ENCODE peak calls at places on chromosomes 16 and 17, in four cellular contexts. T is stomach, E is upper lobe of left lung, H is NB4. J is an unnamed sample.

GRCh38 chr16:53509906-53510703 is 7.1 kb upstream of the AKTIP start:
- DNase-seq in T (peak), E (peak), H (peak), J (peak)

GRCh38 chr17:36983618-36984017 is 34.9 kb downstream of the AATF start:
- DNase-seq in T (no peak), E (no peak), H (no peak), J (no peak)

GRCh38 chr17:29257756-29258155 is 11.1 kb downstream of the CRYBA1 start:
- DNase-seq in T (no peak), E (no peak), H (peak), J (no peak)

GRCh38 chr16:86578499-86579267 is at the start of gene FOXL1:
- DNase-seq in T (no peak), E (peak), H (no peak), J (no peak)

GRCh38 chr17:40095944-40096791 is 4.2 kb downstream of the NR1D1 start:
- DNase-seq in T (peak), E (no peak), H (no peak), J (no peak)

GRCh38 chr16:88365244-88365865 is 17.4 kb upstream of the ZNF469 start:
- DNase-seq in T (no peak), E (peak), H (no peak), J (no peak)

GRCh38 chr17:77145635-77146632 is 5.2 kb downstream of the SEC14L1 start:
- DNase-seq in T (peak), E (no peak), H (no peak), J (peak)

GRCh38 chr16:76932541-76933211 is 258.3 kb upstream of the MON1B start:
- DNase-seq in T (no peak), E (no peak), H (no peak), J (no peak)

GRCh38 chr17:69018022-69018615 is 42.6 kb downstream of the ABCA9 start:
- DNase-seq in T (no peak), E (no peak), H (no peak), J (no peak)

GRCh38 chr17:74862108-74862901 is 2.6 kb upstream of the GRIN2C start:
- DNase-seq in T (peak), E (no peak), H (peak), J (peak)

GRCh38 chr17:61862105-61862574 is 1.2 kb downstream of the BRIP1 start:
- DNase-seq in T (no peak), E (no peak), H (no peak), J (no peak)

GRCh38 chr17:65750678-65751077 is 189.2 kb upstream of the AXIN2 start:
- DNase-seq in T (peak), E (peak), H (no peak), J (no peak)

GRCh38 chr17:47605006-47605405 is 44.7 kb upstream of the KPNB1 start:
- DNase-seq in T (no peak), E (no peak), H (no peak), J (no peak)

GRCh38 chr17:73021771-73022170 is 70.7 kb downstream of the SLC39A11 start:
- DNase-seq in T (no peak), E (peak), H (no peak), J (no peak)

GRCh38 chr17:49573510-49574282 is 2.0 kb upstream of the NXPH3 start:
- DNase-seq in T (no peak), E (peak), H (peak), J (no peak)

GRCh38 chr17:8846768-8847211 is 20.7 kb downstream of the PIK3R6 start:
- DNase-seq in T (no peak), E (no peak), H (peak), J (no peak)

GRCh38 chr17:9074106-9074505 is 52.8 kb downstream of the NTN1 start:
- DNase-seq in T (no peak), E (no peak), H (no peak), J (no peak)

GRCh38 chr16:17377360-17378324 is 93.1 kb downstream of the XYLT1 start:
- DNase-seq in T (no peak), E (no peak), H (peak), J (no peak)

GRCh38 chr16:74111583-74111982 is 185.0 kb upstream of the PSMD7 start:
- DNase-seq in T (no peak), E (no peak), H (peak), J (no peak)

GRCh38 chr17:80379348-80379747 is 35.6 kb upstream of the ENDOV start:
- DNase-seq in T (no peak), E (no peak), H (no peak), J (no peak)

GRCh38 chr17:77154187-77154586 is 13.4 kb downstream of the SEC14L1 start:
- DNase-seq in T (no peak), E (no peak), H (no peak), J (no peak)

GRCh38 chr17:19005442-19005773 is 844 bp upstream of the FAM83G start:
- DNase-seq in T (no peak), E (no peak), H (no peak), J (no peak)

GRCh38 chr16:85851034-85851780 is 47.8 kb upstream of the IRF8 start:
- DNase-seq in T (no peak), E (no peak), H (no peak), J (no peak)

GRCh38 chr16:57357330-57358151 is 1.0 kb upstream of the CCL22 start:
- DNase-seq in T (peak), E (no peak), H (peak), J (no peak)

GRCh38 chr16:57356547-57356946 is 2.0 kb upstream of the CCL22 start:
- DNase-seq in T (peak), E (no peak), H (no peak), J (no peak)

GRCh38 chr16:57360321-57360935 is 1.8 kb downstream of the CCL22 start:
- DNase-seq in T (no peak), E (no peak), H (no peak), J (no peak)

GRCh38 chr16:57355898-57356414 is 2.6 kb upstream of the CCL22 start:
- DNase-seq in T (peak), E (no peak), H (no peak), J (no peak)

DNA sequence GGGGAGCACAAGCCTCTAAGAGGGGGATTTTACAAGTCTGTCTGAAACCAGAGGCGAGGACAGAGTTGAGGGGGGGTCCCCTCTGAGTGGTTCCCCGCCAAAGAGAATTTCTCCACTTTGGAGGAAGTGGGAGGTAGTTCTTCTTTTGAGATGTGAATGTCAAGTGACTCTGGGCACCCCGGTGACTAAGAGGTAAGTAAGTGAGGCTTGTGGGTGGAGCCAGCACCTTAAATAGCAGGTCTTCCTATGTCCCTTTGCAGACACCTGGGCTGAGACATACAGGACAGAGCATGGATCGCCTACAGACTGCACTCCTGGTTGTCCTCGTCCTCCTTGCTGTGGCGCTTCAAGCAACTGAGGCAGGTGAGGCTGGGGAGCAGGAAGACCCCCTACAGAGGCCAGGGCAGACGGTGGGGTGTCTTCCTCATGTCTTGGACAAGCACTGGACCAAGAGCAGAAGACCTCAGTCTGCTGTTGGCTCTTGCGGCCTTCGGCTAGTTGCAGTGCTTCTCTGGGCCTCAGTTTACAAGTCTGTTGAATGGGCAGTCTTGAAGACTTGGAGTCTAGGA is at the start of gene CCL22:
- DNase-seq in T (peak), E (no peak), H (peak), J (no peak)
- TF ChIP-seq POLR2A in T (no peak), E (no peak), H (no peak), J (no peak)

GRCh38 chr16:67417333-67418061 is 1.2 kb upstream of the ZDHHC1 start:
- DNase-seq in T (no peak), E (no peak), H (no peak), J (no peak)

GRCh38 chr16:67419931-67420330 is 3.7 kb upstream of the ZDHHC1 start:
- DNase-seq in T (no peak), E (no peak), H (no peak), J (no peak)

GRCh38 chr16:67419502-67419901 is 3.2 kb upstream of the ZDHHC1 start:
- DNase-seq in T (no peak), E (no peak), H (no peak), J (no peak)

GRCh38 chr16:67413978-67414891 is 2.0 kb downstream of the ZDHHC1 start:
- DNase-seq in T (no peak), E (no peak), H (no peak), J (no peak)

GRCh38 chr16:67415872-67416793 is at the start of gene ZDHHC1:
- DNase-seq in T (peak), E (peak), H (no peak), J (peak)
- TF ChIP-seq POLR2A in T (no peak), E (peak), H (no peak), J (peak)

DNA sequence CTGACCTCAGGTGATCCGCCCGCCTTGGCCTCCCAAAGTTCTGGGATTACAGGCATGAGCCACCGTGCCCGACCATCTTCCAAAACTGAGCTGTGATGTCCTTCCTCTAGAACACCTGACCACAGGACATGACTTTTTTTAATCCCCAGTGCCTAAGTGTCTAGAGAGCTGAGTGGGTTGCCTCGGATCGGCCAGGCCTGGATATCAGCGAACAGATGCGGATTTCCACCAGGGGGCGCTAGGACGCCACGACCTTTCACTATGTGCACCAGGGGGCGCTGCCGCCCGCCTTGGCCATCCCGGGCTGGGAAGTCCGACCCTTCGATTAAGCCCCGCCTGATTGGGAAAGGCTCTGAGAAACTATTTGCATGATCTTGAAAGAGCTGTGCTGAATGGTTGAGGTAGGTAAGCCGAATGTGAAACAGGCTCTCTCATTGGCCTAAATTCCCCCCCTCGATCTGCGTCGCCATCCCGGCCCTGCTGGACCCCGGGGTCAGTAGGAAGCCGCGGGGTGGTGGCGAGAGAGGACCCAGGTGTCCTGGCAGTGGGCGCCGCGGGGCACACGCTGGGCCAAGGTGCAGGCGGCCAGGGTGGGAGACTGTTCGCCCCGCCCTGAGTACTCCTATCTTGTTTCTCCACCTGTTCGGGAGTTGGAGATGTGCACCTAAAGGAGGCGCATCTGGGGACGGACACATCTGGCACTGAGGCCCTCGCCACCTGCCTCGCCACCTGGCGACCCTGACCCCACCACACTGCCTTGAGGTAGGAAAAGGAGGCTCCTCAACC is at the start of gene ACBD4:
- DNase-seq in T (peak), E (peak), H (peak), J (peak)
- TF ChIP-seq POLR2A in T (no peak), E (peak), H (peak), J (peak)

GRCh38 chr16:2752035-2752849 is at the start of gene SRRM2:
- DNase-seq in T (peak), E (peak), H (peak), J (peak)

GRCh38 chr16:2755158-2755557 is 2.7 kb downstream of the SRRM2 start:
- DNase-seq in T (no peak), E (no peak), H (no peak), J (no peak)

GRCh38 chr16:2752850-2753522 is 548 bp downstream of the SRRM2 start:
- DNase-seq in T (peak), E (peak), H (peak), J (peak)

GRCh38 chr16:2751577-2752034 is 832 bp upstream of the SRRM2 start:
- DNase-seq in T (no peak), E (no peak), H (peak), J (no peak)

DNA sequence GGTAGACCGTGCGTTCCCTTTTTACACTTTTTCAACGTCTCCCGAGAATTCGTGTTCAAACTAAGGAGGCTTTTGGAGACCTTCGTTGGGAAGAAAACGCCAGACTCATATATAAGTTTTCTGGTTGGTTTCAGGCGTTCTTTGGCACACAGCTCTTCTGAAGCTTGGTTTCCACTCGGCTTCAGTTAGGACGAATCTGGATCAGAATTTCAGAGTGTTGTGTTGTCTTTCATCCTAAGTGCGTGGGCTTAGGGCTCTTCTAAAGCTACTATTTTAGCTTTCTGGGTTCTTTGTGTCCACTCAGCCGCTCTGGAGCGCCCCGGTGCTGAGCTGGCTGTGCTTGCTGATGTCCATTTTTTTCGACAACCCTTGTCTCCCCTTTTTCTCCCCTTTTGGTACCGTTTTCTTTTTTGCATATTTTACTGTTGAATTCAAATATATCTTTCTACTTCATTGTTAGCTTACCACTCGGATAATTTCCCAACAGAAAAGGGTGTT is 1.1 kb downstream of the SRRM2 start:
- DNase-seq in T (no peak), E (no peak), H (no peak), J (no peak)
- TF ChIP-seq POLR2A in T (no peak), E (no peak), H (no peak), J (no peak)

GRCh38 chr17:7141824-7142223 is 27.2 kb upstream of the ASGR2 start:
- DNase-seq in T (peak), E (no peak), H (no peak), J (no peak)

GRCh38 chr17:7137182-7137943 is 22.7 kb upstream of the ASGR2 start:
- DNase-seq in T (no peak), E (no peak), H (no peak), J (no peak)

GRCh38 chr17:7136266-7136877 is 21.8 kb upstream of the ASGR2 start:
- DNase-seq in T (peak), E (no peak), H (peak), J (peak)

GRCh38 chr17:7138800-7139381 is 24.3 kb upstream of the ASGR2 start:
- DNase-seq in T (no peak), E (no peak), H (peak), J (no peak)

GRCh38 chr17:7139400-7139799 is 24.8 kb upstream of the ASGR2 start:
- DNase-seq in T (no peak), E (no peak), H (no peak), J (no peak)
- TF ChIP-seq POLR2A in T (no peak), E (no peak), H (no peak), J (no peak)

GRCh38 chr17:336110-337021 is 16.2 kb downstream of the RPH3AL start:
- DNase-seq in T (peak), E (peak), H (no peak), J (peak)
- TF ChIP-seq POLR2A in T (no peak), E (no peak), H (no peak), J (no peak)

GRCh38 chr17:82287849-82288601 is 14.5 kb upstream of the CSNK1D start:
- DNase-seq in T (peak), E (no peak), H (peak), J (peak)
- TF ChIP-seq POLR2A in T (no peak), E (peak), H (no peak), J (no peak)

GRCh38 chr17:44606658-44607057 is 49.4 kb downstream of the FZD2 start:
- DNase-seq in T (no peak), E (no peak), H (no peak), J (no peak)

GRCh38 chr17:44607836-44608690 is 48.2 kb upstream of the MEIOC start:
- DNase-seq in T (no peak), E (peak), H (no peak), J (no peak)

GRCh38 chr17:44610871-44611270 is 45.4 kb upstream of the MEIOC start:
- DNase-seq in T (no peak), E (no peak), H (peak), J (no peak)

GRCh38 chr17:44610331-44610730 is 45.9 kb upstream of the MEIOC start:
- DNase-seq in T (no peak), E (no peak), H (no peak), J (no peak)

GRCh38 chr17:44608732-44609435 is 47.4 kb upstream of the MEIOC start:
- DNase-seq in T (no peak), E (no peak), H (no peak), J (no peak)
- TF ChIP-seq POLR2A in T (no peak), E (no peak), H (no peak), J (no peak)